ENCODE peak calls at places on chromosomes 1 and 21, in eight cellular contexts. One of them, this sample, is unnamed.

GRCh38 chr21:22352088-22352487 is 1353.9 kb downstream of the NCAM2 start:
- DNase-seq in activated CD4-positive, alpha-beta T cell treated with anti-CD3 and anti-CD28 coated beads, Interleukin-2, amount 10 ng/mL, durations not matched to agents 7 days and 5 days: no peak
- DNase-seq in AG04450: no peak
- DNase-seq in AML-193: peak
- DNase-seq in activated naive CD8-positive, alpha-beta T cell treated with anti-CD3 and anti-CD28 coated beads, Interleukin-2, amount 50 U/mL, for 24 hours: no peak
- DNase-seq in Peyer's patch: no peak
- DNase-seq in MM.1S: no peak
- DNase-seq in astrocyte of the hippocampus: no peak
- DNase-seq in this sample: no peak

GRCh38 chr21:38470762-38471161 is 27.5 kb downstream of the ERG start:
- DNase-seq in AG04450: no peak
- DNase-seq in AML-193: peak
- DNase-seq in activated CD4-positive, alpha-beta T cell treated with anti-CD3 and anti-CD28 coated beads, Interleukin-2, amount 10 ng/mL, durations not matched to agents 7 days and 5 days: no peak
- DNase-seq in activated naive CD8-positive, alpha-beta T cell treated with anti-CD3 and anti-CD28 coated beads, Interleukin-2, amount 50 U/mL, for 24 hours: no peak
- DNase-seq in Peyer's patch: no peak
- DNase-seq in MM.1S: no peak
- DNase-seq in astrocyte of the hippocampus: peak
- DNase-seq in this sample: no peak

GRCh38 chr1:218330043-218330623 is 15.0 kb upstream of the TGFB2 start:
- DNase-seq in AG04450: no peak
- DNase-seq in AML-193: peak
- DNase-seq in astrocyte of the hippocampus: peak
- DNase-seq in activated CD4-positive, alpha-beta T cell treated with anti-CD3 and anti-CD28 coated beads, Interleukin-2, amount 10 ng/mL, durations not matched to agents 7 days and 5 days: no peak
- DNase-seq in activated naive CD8-positive, alpha-beta T cell treated with anti-CD3 and anti-CD28 coated beads, Interleukin-2, amount 50 U/mL, for 24 hours: no peak
- DNase-seq in Peyer's patch: no peak
- DNase-seq in MM.1S: peak
- DNase-seq in this sample: no peak

GRCh38 chr1:86798608-86799291 is 94.4 kb downstream of the SH3GLB1 start:
- DNase-seq in activated naive CD8-positive, alpha-beta T cell treated with anti-CD3 and anti-CD28 coated beads, Interleukin-2, amount 50 U/mL, for 24 hours: no peak
- DNase-seq in AG04450: no peak
- DNase-seq in astrocyte of the hippocampus: no peak
- DNase-seq in activated CD4-positive, alpha-beta T cell treated with anti-CD3 and anti-CD28 coated beads, Interleukin-2, amount 10 ng/mL, durations not matched to agents 7 days and 5 days: peak
- DNase-seq in Peyer's patch: no peak
- DNase-seq in AML-193: no peak
- DNase-seq in MM.1S: no peak
- DNase-seq in this sample: no peak

GRCh38 chr1:58574816-58575215 is 2.2 kb downstream of the TACSTD2 start:
- DNase-seq in AG04450: no peak
- DNase-seq in activated naive CD8-positive, alpha-beta T cell treated with anti-CD3 and anti-CD28 coated beads, Interleukin-2, amount 50 U/mL, for 24 hours: no peak
- DNase-seq in Peyer's patch: no peak
- DNase-seq in astrocyte of the hippocampus: no peak
- DNase-seq in activated CD4-positive, alpha-beta T cell treated with anti-CD3 and anti-CD28 coated beads, Interleukin-2, amount 10 ng/mL, durations not matched to agents 7 days and 5 days: no peak
- DNase-seq in AML-193: peak
- DNase-seq in MM.1S: no peak
- DNase-seq in this sample: no peak

GRCh38 chr1:212401838-212402582 is 12.7 kb downstream of the PACC1 start:
- DNase-seq in Peyer's patch: no peak
- DNase-seq in AG04450: no peak
- DNase-seq in astrocyte of the hippocampus: no peak
- DNase-seq in activated CD4-positive, alpha-beta T cell treated with anti-CD3 and anti-CD28 coated beads, Interleukin-2, amount 10 ng/mL, durations not matched to agents 7 days and 5 days: no peak
- DNase-seq in AML-193: no peak
- DNase-seq in MM.1S: no peak
- DNase-seq in activated naive CD8-positive, alpha-beta T cell treated with anti-CD3 and anti-CD28 coated beads, Interleukin-2, amount 50 U/mL, for 24 hours: no peak
- DNase-seq in this sample: no peak

GRCh38 chr1:228938248-228938891 is 203.1 kb downstream of the RHOU start:
- DNase-seq in AG04450: no peak
- DNase-seq in astrocyte of the hippocampus: peak
- DNase-seq in AML-193: peak
- DNase-seq in activated naive CD8-positive, alpha-beta T cell treated with anti-CD3 and anti-CD28 coated beads, Interleukin-2, amount 50 U/mL, for 24 hours: peak
- DNase-seq in activated CD4-positive, alpha-beta T cell treated with anti-CD3 and anti-CD28 coated beads, Interleukin-2, amount 10 ng/mL, durations not matched to agents 7 days and 5 days: peak
- DNase-seq in MM.1S: no peak
- DNase-seq in Peyer's patch: no peak
- DNase-seq in this sample: no peak

GRCh38 chr1:178749581-178750166 is 24.6 kb downstream of the RALGPS2 start:
- DNase-seq in activated naive CD8-positive, alpha-beta T cell treated with anti-CD3 and anti-CD28 coated beads, Interleukin-2, amount 50 U/mL, for 24 hours: no peak
- DNase-seq in Peyer's patch: no peak
- DNase-seq in astrocyte of the hippocampus: no peak
- DNase-seq in AML-193: no peak
- DNase-seq in AG04450: no peak
- DNase-seq in MM.1S: no peak
- DNase-seq in activated CD4-positive, alpha-beta T cell treated with anti-CD3 and anti-CD28 coated beads, Interleukin-2, amount 10 ng/mL, durations not matched to agents 7 days and 5 days: no peak
- DNase-seq in this sample: no peak

GRCh38 chr1:51000160-51000559 is 30.1 kb downstream of the CDKN2C start:
- DNase-seq in astrocyte of the hippocampus: no peak
- DNase-seq in Peyer's patch: no peak
- DNase-seq in AML-193: no peak
- DNase-seq in activated naive CD8-positive, alpha-beta T cell treated with anti-CD3 and anti-CD28 coated beads, Interleukin-2, amount 50 U/mL, for 24 hours: no peak
- DNase-seq in AG04450: no peak
- DNase-seq in MM.1S: peak
- DNase-seq in activated CD4-positive, alpha-beta T cell treated with anti-CD3 and anti-CD28 coated beads, Interleukin-2, amount 10 ng/mL, durations not matched to agents 7 days and 5 days: no peak
- DNase-seq in this sample: no peak

GRCh38 chr1:156435551-156436318 is 64.8 kb downstream of the MEF2D start:
- DNase-seq in activated naive CD8-positive, alpha-beta T cell treated with anti-CD3 and anti-CD28 coated beads, Interleukin-2, amount 50 U/mL, for 24 hours: peak
- DNase-seq in Peyer's patch: no peak
- DNase-seq in AML-193: no peak
- DNase-seq in astrocyte of the hippocampus: peak
- DNase-seq in activated CD4-positive, alpha-beta T cell treated with anti-CD3 and anti-CD28 coated beads, Interleukin-2, amount 10 ng/mL, durations not matched to agents 7 days and 5 days: peak
- DNase-seq in AG04450: no peak
- DNase-seq in MM.1S: no peak
- DNase-seq in this sample: peak

GRCh38 chr1:155514582-155515187 is 47.9 kb downstream of the ASH1L start:
- DNase-seq in AG04450: no peak
- DNase-seq in astrocyte of the hippocampus: no peak
- DNase-seq in Peyer's patch: no peak
- DNase-seq in MM.1S: no peak
- DNase-seq in AML-193: no peak
- DNase-seq in activated CD4-positive, alpha-beta T cell treated with anti-CD3 and anti-CD28 coated beads, Interleukin-2, amount 10 ng/mL, durations not matched to agents 7 days and 5 days: peak
- DNase-seq in activated naive CD8-positive, alpha-beta T cell treated with anti-CD3 and anti-CD28 coated beads, Interleukin-2, amount 50 U/mL, for 24 hours: no peak
- DNase-seq in this sample: no peak

GRCh38 chr1:225825606-225826005 is 15.7 kb downstream of the EPHX1 start:
- DNase-seq in activated naive CD8-positive, alpha-beta T cell treated with anti-CD3 and anti-CD28 coated beads, Interleukin-2, amount 50 U/mL, for 24 hours: no peak
- DNase-seq in astrocyte of the hippocampus: no peak
- DNase-seq in Peyer's patch: no peak
- DNase-seq in AML-193: no peak
- DNase-seq in AG04450: no peak
- DNase-seq in MM.1S: no peak
- DNase-seq in activated CD4-positive, alpha-beta T cell treated with anti-CD3 and anti-CD28 coated beads, Interleukin-2, amount 10 ng/mL, durations not matched to agents 7 days and 5 days: no peak
- DNase-seq in this sample: no peak

GRCh38 chr1:213287987-213288386 is 236.9 kb downstream of the RPS6KC1 start:
- DNase-seq in Peyer's patch: no peak
- DNase-seq in astrocyte of the hippocampus: no peak
- DNase-seq in activated naive CD8-positive, alpha-beta T cell treated with anti-CD3 and anti-CD28 coated beads, Interleukin-2, amount 50 U/mL, for 24 hours: no peak
- DNase-seq in AML-193: no peak
- DNase-seq in activated CD4-positive, alpha-beta T cell treated with anti-CD3 and anti-CD28 coated beads, Interleukin-2, amount 10 ng/mL, durations not matched to agents 7 days and 5 days: no peak
- DNase-seq in MM.1S: no peak
- DNase-seq in AG04450: no peak
- DNase-seq in this sample: no peak

GRCh38 chr1:27884182-27884954 is 12.0 kb downstream of the THEMIS2 start:
- DNase-seq in Peyer's patch: peak
- DNase-seq in activated naive CD8-positive, alpha-beta T cell treated with anti-CD3 and anti-CD28 coated beads, Interleukin-2, amount 50 U/mL, for 24 hours: no peak
- DNase-seq in activated CD4-positive, alpha-beta T cell treated with anti-CD3 and anti-CD28 coated beads, Interleukin-2, amount 10 ng/mL, durations not matched to agents 7 days and 5 days: no peak
- DNase-seq in AML-193: no peak
- DNase-seq in MM.1S: no peak
- DNase-seq in AG04450: no peak
- DNase-seq in astrocyte of the hippocampus: no peak
- DNase-seq in this sample: no peak

GRCh38 chr1:206575894-206576737 is 36.1 kb downstream of the EIF2D start:
- DNase-seq in MM.1S: no peak
- DNase-seq in Peyer's patch: no peak
- DNase-seq in AML-193: no peak
- DNase-seq in activated CD4-positive, alpha-beta T cell treated with anti-CD3 and anti-CD28 coated beads, Interleukin-2, amount 10 ng/mL, durations not matched to agents 7 days and 5 days: no peak
- DNase-seq in activated naive CD8-positive, alpha-beta T cell treated with anti-CD3 and anti-CD28 coated beads, Interleukin-2, amount 50 U/mL, for 24 hours: peak
- DNase-seq in AG04450: no peak
- DNase-seq in astrocyte of the hippocampus: no peak
- DNase-seq in this sample: no peak

GRCh38 chr1:32215629-32216505 is 6.3 kb downstream of the TMEM234 start:
- DNase-seq in activated naive CD8-positive, alpha-beta T cell treated with anti-CD3 and anti-CD28 coated beads, Interleukin-2, amount 50 U/mL, for 24 hours: peak
- DNase-seq in Peyer's patch: peak
- DNase-seq in astrocyte of the hippocampus: peak
- DNase-seq in AML-193: peak
- DNase-seq in MM.1S: peak
- DNase-seq in AG04450: no peak
- DNase-seq in activated CD4-positive, alpha-beta T cell treated with anti-CD3 and anti-CD28 coated beads, Interleukin-2, amount 10 ng/mL, durations not matched to agents 7 days and 5 days: peak
- DNase-seq in this sample: peak

GRCh38 chr1:147084273-147085096 is 87.8 kb downstream of the PRKAB2 start:
- DNase-seq in AML-193: no peak
- DNase-seq in AG04450: peak
- DNase-seq in MM.1S: peak
- DNase-seq in Peyer's patch: peak
- DNase-seq in astrocyte of the hippocampus: peak
- DNase-seq in activated naive CD8-positive, alpha-beta T cell treated with anti-CD3 and anti-CD28 coated beads, Interleukin-2, amount 50 U/mL, for 24 hours: peak
- DNase-seq in activated CD4-positive, alpha-beta T cell treated with anti-CD3 and anti-CD28 coated beads, Interleukin-2, amount 10 ng/mL, durations not matched to agents 7 days and 5 days: peak
- DNase-seq in this sample: peak

GRCh38 chr1:227894831-227895451 is 52.8 kb downstream of the WNT9A start:
- DNase-seq in activated naive CD8-positive, alpha-beta T cell treated with anti-CD3 and anti-CD28 coated beads, Interleukin-2, amount 50 U/mL, for 24 hours: no peak
- DNase-seq in AG04450: no peak
- DNase-seq in activated CD4-positive, alpha-beta T cell treated with anti-CD3 and anti-CD28 coated beads, Interleukin-2, amount 10 ng/mL, durations not matched to agents 7 days and 5 days: peak
- DNase-seq in AML-193: no peak
- DNase-seq in Peyer's patch: no peak
- DNase-seq in MM.1S: no peak
- DNase-seq in astrocyte of the hippocampus: no peak
- DNase-seq in this sample: peak

GRCh38 chr21:35850542-35851103 is 209.7 kb downstream of the SETD4 start:
- DNase-seq in Peyer's patch: no peak
- DNase-seq in MM.1S: peak
- DNase-seq in AML-193: no peak
- DNase-seq in activated CD4-positive, alpha-beta T cell treated with anti-CD3 and anti-CD28 coated beads, Interleukin-2, amount 10 ng/mL, durations not matched to agents 7 days and 5 days: no peak
- DNase-seq in activated naive CD8-positive, alpha-beta T cell treated with anti-CD3 and anti-CD28 coated beads, Interleukin-2, amount 50 U/mL, for 24 hours: no peak
- DNase-seq in astrocyte of the hippocampus: no peak
- DNase-seq in AG04450: no peak
- DNase-seq in this sample: no peak

GRCh38 chr1:180643693-180644092 is 11.9 kb downstream of the XPR1 start:
- DNase-seq in Peyer's patch: no peak
- DNase-seq in AG04450: no peak
- DNase-seq in activated naive CD8-positive, alpha-beta T cell treated with anti-CD3 and anti-CD28 coated beads, Interleukin-2, amount 50 U/mL, for 24 hours: no peak
- DNase-seq in MM.1S: no peak
- DNase-seq in activated CD4-positive, alpha-beta T cell treated with anti-CD3 and anti-CD28 coated beads, Interleukin-2, amount 10 ng/mL, durations not matched to agents 7 days and 5 days: no peak
- DNase-seq in AML-193: no peak
- DNase-seq in astrocyte of the hippocampus: peak
- DNase-seq in this sample: no peak

GRCh38 chr21:28671549-28672195 is 321.0 kb downstream of the LTN1 start:
- DNase-seq in MM.1S: no peak
- DNase-seq in activated naive CD8-positive, alpha-beta T cell treated with anti-CD3 and anti-CD28 coated beads, Interleukin-2, amount 50 U/mL, for 24 hours: no peak
- DNase-seq in Peyer's patch: no peak
- DNase-seq in activated CD4-positive, alpha-beta T cell treated with anti-CD3 and anti-CD28 coated beads, Interleukin-2, amount 10 ng/mL, durations not matched to agents 7 days and 5 days: no peak
- DNase-seq in astrocyte of the hippocampus: no peak
- DNase-seq in AML-193: no peak
- DNase-seq in AG04450: no peak
- DNase-seq in this sample: no peak

GRCh38 chr1:41021526-41022308 is at the start of gene SLFNL1:
- DNase-seq in Peyer's patch: no peak
- DNase-seq in AML-193: no peak
- DNase-seq in MM.1S: no peak
- DNase-seq in AG04450: peak
- DNase-seq in activated naive CD8-positive, alpha-beta T cell treated with anti-CD3 and anti-CD28 coated beads, Interleukin-2, amount 50 U/mL, for 24 hours: no peak
- DNase-seq in activated CD4-positive, alpha-beta T cell treated with anti-CD3 and anti-CD28 coated beads, Interleukin-2, amount 10 ng/mL, durations not matched to agents 7 days and 5 days: no peak
- DNase-seq in astrocyte of the hippocampus: no peak
- DNase-seq in this sample: no peak

GRCh38 chr1:154838988-154839387 is 31.1 kb downstream of the KCNN3 start:
- DNase-seq in astrocyte of the hippocampus: no peak
- DNase-seq in activated naive CD8-positive, alpha-beta T cell treated with anti-CD3 and anti-CD28 coated beads, Interleukin-2, amount 50 U/mL, for 24 hours: no peak
- DNase-seq in AML-193: no peak
- DNase-seq in AG04450: no peak
- DNase-seq in Peyer's patch: no peak
- DNase-seq in activated CD4-positive, alpha-beta T cell treated with anti-CD3 and anti-CD28 coated beads, Interleukin-2, amount 10 ng/mL, durations not matched to agents 7 days and 5 days: no peak
- DNase-seq in MM.1S: no peak
- DNase-seq in this sample: no peak

This sample was measured in stomach.